ENCODE peak calls at places on chromosome X, in four cellular contexts. Z is sigmoid colon, R is Peyer's patch, V is tibial nerve. C is an unnamed sample.

GRCh38 chrX:38375888-38376287 is 23.5 kb downstream of the OTC start:
- DNase-seq in Z (no peak), R (no peak), V (no peak), C (peak; percentile 22)

GRCh38 chrX:11724122-11725017 is 33.7 kb upstream of the MSL3 start:
- DNase-seq in R (no peak), V (no peak), Z (no peak), C (peak; percentile 6)

GRCh38 chrX:130100180-130100579 is 10.1 kb downstream of the ELF4 start:
- DNase-seq in V (peak; percentile 68), R (no peak), Z (peak; percentile 89), C (no peak)

GRCh38 chrX:66163447-66163846 is 600 bp upstream of the HEPH start:
- DNase-seq in R (no peak), V (no peak), Z (no peak), C (no peak)

GRCh38 chrX:50780144-50780543 is 33.9 kb downstream of the SHROOM4 start:
- DNase-seq in V (no peak), R (no peak), Z (no peak), C (no peak)

GRCh38 chrX:37746268-37746931 is 33.5 kb upstream of the CYBB start:
- DNase-seq in R (no peak), V (no peak), Z (no peak), C (no peak)

GRCh38 chrX:45771560-45772340 is 571.1 kb upstream of the DIPK2B start:
- DNase-seq in V (no peak), R (peak; percentile 67), Z (no peak), C (peak; percentile 3)

GRCh38 chrX:80879916-80880315 is 70.2 kb upstream of the BRWD3 start:
- DNase-seq in R (no peak), V (no peak), Z (no peak), C (no peak)

GRCh38 chrX:100512471-100512870 is 72.3 kb upstream of the TNMD start:
- DNase-seq in V (no peak), R (no peak), Z (no peak), C (peak; percentile 8)

GRCh38 chrX:68868902-68869800 is 40.3 kb downstream of the EFNB1 start:
- DNase-seq in V (no peak), Z (no peak), R (no peak), C (peak; percentile 7)

GRCh38 chrX:102712967-102713677 is 874 bp downstream of the GPRASP2 start:
- DNase-seq in V (peak; percentile 34), R (no peak), Z (peak; percentile 88), C (peak; percentile 37)

GRCh38 chrX:13059269-13059668 is 14.8 kb upstream of the FAM9C start:
- DNase-seq in V (no peak), R (no peak), Z (no peak), C (no peak)

GRCh38 chrX:13029831-13030771 is 14.3 kb downstream of the FAM9C start:
- DNase-seq in V (no peak), Z (no peak), R (no peak), C (no peak)

GRCh38 chrX:11205796-11206195 is 87.4 kb upstream of the AMELX start:
- DNase-seq in Z (no peak), V (no peak), R (no peak), C (no peak)

GRCh38 chrX:84219551-84219950 is 31.6 kb upstream of the RPS6KA6 start:
- DNase-seq in R (no peak), V (no peak), Z (no peak), C (no peak)

GRCh38 chrX:129318375-129318774 is 204.9 kb downstream of the SMARCA1 start:
- DNase-seq in Z (no peak), V (no peak), R (no peak), C (peak; percentile 0)

GRCh38 chrX:140918398-140919043 is 83.9 kb upstream of the SPANXB1 start:
- DNase-seq in V (no peak), R (peak; percentile 17), Z (no peak), C (peak; percentile 60)

GRCh38 chrX:318068-318738 is 393 bp downstream of the GTPBP6 start:
- DNase-seq in R (peak; percentile 99), Z (peak; percentile 99), V (peak; percentile 100), C (no peak)

GRCh38 chrX:112889400-112889799 is 48.8 kb upstream of the AMOT start:
- DNase-seq in V (no peak), R (no peak), Z (no peak), C (no peak)

GRCh38 chrX:368811-369562 is 17.7 kb downstream of the PPP2R3B start:
- DNase-seq in R (no peak), V (no peak), Z (no peak), C (no peak)

GRCh38 chrX:31629195-31629594 is 557.4 kb upstream of the FTHL17 start:
- DNase-seq in Z (no peak), V (no peak), R (no peak), C (no peak)

GRCh38 chrX:23752740-23753435 is 9.8 kb upstream of the ACOT9 start:
- DNase-seq in Z (no peak), R (no peak), V (no peak), C (no peak)

GRCh38 chrX:48834383-48834709 is 1.1 kb downstream of the PCSK1N start:
- DNase-seq in R (no peak), V (no peak), Z (no peak), C (no peak)

GRCh38 chrX:8504451-8504850 is 39.8 kb downstream of the VCX3B start:
- DNase-seq in R (no peak), V (no peak), Z (no peak), C (no peak)

GRCh38 chrX:29858714-29859113 is 356.6 kb upstream of the MAGEB2 start:
- DNase-seq in R (no peak), Z (no peak), V (no peak), C (no peak)

GRCh38 chrX:112043997-112044396 is 38.6 kb downstream of the TRPC5 start:
- DNase-seq in R (no peak), V (no peak), Z (no peak), C (peak; percentile 9)

GRCh38 chrX:51891821-51892551 is 1.4 kb upstream of the MAGED1 start:
- DNase-seq in R (peak; percentile 29), Z (peak; percentile 74), V (peak; percentile 24), C (no peak)

GRCh38 chrX:134746379-134746723 is 88.1 kb upstream of the PLAC1 start:
- DNase-seq in R (no peak), V (no peak), Z (no peak), C (no peak)

DNA sequence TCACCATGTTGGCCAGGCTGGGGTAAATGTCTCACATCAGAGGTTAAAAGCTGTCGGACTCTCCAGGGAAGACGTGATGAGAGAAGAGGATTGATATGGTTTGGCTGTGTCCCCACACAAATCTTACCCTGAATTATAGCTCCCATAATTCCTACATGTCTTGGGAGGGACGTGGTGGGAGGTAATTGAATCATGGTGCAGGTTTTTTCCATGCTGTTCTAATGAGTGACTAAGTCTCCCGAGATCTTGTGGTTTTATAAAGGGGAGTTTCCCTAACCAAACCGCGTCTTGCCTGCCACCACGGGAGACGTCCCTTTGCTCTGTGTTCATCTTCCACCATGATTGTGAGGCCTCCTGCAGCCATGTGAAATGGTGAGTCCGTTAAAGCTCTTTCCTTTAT is 64.4 kb downstream of the ASMT start:
- DNase-seq in Z (no peak), V (no peak), R (no peak), C (no peak)
- TF ChIP-seq POLR2A in Z (no peak), V (no peak), R (no peak), C (no peak)

GRCh38 chrX:43654431-43655150 is 1.5 kb upstream of the MAOA start:
- DNase-seq in Z (peak; percentile 97), R (peak; percentile 75), V (peak; percentile 89), C (peak; percentile 93)
- TF ChIP-seq POLR2A in Z (peak; percentile 78), R (peak; percentile 70), V (peak; percentile 83), C (no peak)

DNA sequence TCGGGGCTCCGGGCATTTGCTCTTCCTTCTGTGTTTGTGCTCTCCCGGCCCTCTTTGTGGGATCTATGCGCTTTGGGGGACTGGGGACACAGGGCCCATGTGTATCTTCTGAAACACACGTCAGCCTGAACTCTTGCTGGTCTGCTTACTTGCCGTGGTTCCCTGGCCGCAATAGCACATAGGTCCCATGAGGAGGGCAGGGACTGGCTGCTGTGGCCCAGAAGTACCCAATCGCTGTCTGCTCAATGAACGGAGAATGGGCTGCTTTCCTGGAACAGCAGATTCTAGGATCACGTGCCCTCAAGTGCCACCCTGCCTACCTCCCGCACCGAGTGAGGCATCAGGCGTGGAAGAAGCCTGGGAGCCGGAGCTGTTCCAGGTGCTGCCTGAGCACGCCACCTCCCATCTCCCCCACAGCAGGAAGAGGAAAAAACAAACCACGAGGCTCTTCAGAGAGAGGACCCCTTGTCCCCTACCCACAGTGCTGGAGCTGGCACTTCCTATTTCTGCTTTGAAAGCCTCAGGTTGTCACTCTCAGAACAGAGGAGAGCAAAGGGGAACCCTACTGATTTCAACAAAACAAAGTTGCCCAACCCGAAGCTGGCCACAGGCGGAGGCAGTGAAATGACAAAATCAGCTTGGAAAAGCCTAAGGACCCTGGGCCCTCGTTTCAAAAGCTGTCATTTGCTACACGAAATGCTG is 3.8 kb downstream of the G6PD start:
- DNase-seq in V (no peak), Z (no peak), R (no peak), C (peak; percentile 66)
- TF ChIP-seq POLR2A in V (no peak), Z (no peak), R (no peak), C (peak; percentile 40)

GRCh38 chrX:118345401-118346257 is at the start of gene WDR44:
- DNase-seq in Z (peak; percentile 98), V (peak; percentile 83), R (peak; percentile 87), C (peak; percentile 97)
- TF ChIP-seq POLR2A in Z (peak; percentile 40), V (peak; percentile 67), R (peak; percentile 65), C (peak; percentile 78)

GRCh38 chrX:1909419-1910206 is 294.8 kb downstream of the ASMT start:
- DNase-seq in V (no peak), R (no peak), Z (no peak), C (no peak)
- TF ChIP-seq POLR2A in V (no peak), R (no peak), Z (no peak), C (no peak)

GRCh38 chrX:149938427-149939270 is at the start of gene EOLA2:
- DNase-seq in R (peak; percentile 93), V (peak; percentile 92), Z (peak; percentile 98), C (peak; percentile 99)
- TF ChIP-seq POLR2A in R (peak; percentile 54), V (peak; percentile 69), Z (no peak), C (peak; percentile 81)

GRCh38 chrX:42462917-42463316 is 315.0 kb downstream of the PPP1R2C start:
- DNase-seq in V (no peak), Z (no peak), R (no peak), C (no peak)

GRCh38 chrX:42456301-42456700 is 321.7 kb downstream of the PPP1R2C start:
- DNase-seq in R (no peak), Z (no peak), V (no peak), C (no peak)

GRCh38 chrX:42459735-42460134 is 318.2 kb downstream of the PPP1R2C start:
- DNase-seq in Z (no peak), V (no peak), R (no peak), C (no peak)
- TF ChIP-seq POLR2A in Z (no peak), V (no peak), R (no peak), C (no peak)